ENCODE peak calls at places on chromosomes 5 and 9, in six cellular contexts. L, Y, Q, E, B and P are unnamed samples.

GRCh38 chr9:17021379-17021970 is 113.4 kb upstream of the CNTLN start:
- DNase-seq in L (no peak), Y (no peak), Q (no peak), E (no peak), B (no peak), P (no peak)

GRCh38 chr9:127018935-127019334 is 103.5 kb downstream of the ANGPTL2 start:
- DNase-seq in L (no peak), Y (no peak), Q (no peak), E (no peak), B (no peak), P (no peak)

GRCh38 chr9:131545003-131545785 is at the start of gene PRRT1B:
- DNase-seq in L (peak), Y (no peak), Q (peak), E (no peak), B (no peak), P (no peak)

GRCh38 chr9:136354592-136355085 is 8.9 kb downstream of the DNLZ start:
- DNase-seq in L (peak), Y (no peak), Q (no peak), E (no peak), B (peak), P (no peak)

GRCh38 chr5:120778491-120779293 is 314.6 kb downstream of the PRR16 start:
- DNase-seq in L (no peak), Y (no peak), Q (no peak), E (no peak), B (no peak), P (no peak)

GRCh38 chr5:179806250-179807045 is at the start of gene MGAT4B:
- DNase-seq in L (peak), Y (no peak), Q (peak), E (no peak), B (peak), P (no peak)

GRCh38 chr5:151657105-151657504 is 29.6 kb downstream of the SPARC start:
- DNase-seq in L (no peak), Y (no peak), Q (no peak), E (no peak), B (no peak), P (no peak)

GRCh38 chr5:172280937-172281336 is 2.6 kb downstream of the UBTD2 start:
- DNase-seq in L (no peak), Y (no peak), Q (no peak), E (no peak), B (no peak), P (no peak)

GRCh38 chr5:92372766-92373165 is 989.6 kb upstream of the ARRDC3 start:
- DNase-seq in L (no peak), Y (no peak), Q (no peak), E (no peak), B (no peak), P (no peak)

GRCh38 chr5:2155556-2155955 is 272.8 kb upstream of the IRX4 start:
- DNase-seq in L (no peak), Y (no peak), Q (no peak), E (no peak), B (no peak), P (no peak)

GRCh38 chr5:96601200-96601599 is 61.0 kb upstream of the CAST start:
- DNase-seq in L (no peak), Y (no peak), Q (no peak), E (no peak), B (no peak), P (no peak)

GRCh38 chr9:29212590-29213373 is 1639.5 kb upstream of the C9orf72 start:
- DNase-seq in L (peak), Y (no peak), Q (peak), E (no peak), B (no peak), P (no peak)

GRCh38 chr9:110659891-110660541 is 8.6 kb upstream of the MUSK start:
- DNase-seq in L (no peak), Y (no peak), Q (peak), E (no peak), B (no peak), P (no peak)

GRCh38 chr5:32315221-32316014 is 2.7 kb upstream of the MTMR12 start:
- DNase-seq in L (no peak), Y (no peak), Q (no peak), E (no peak), B (no peak), P (no peak)

GRCh38 chr5:52746539-52746938 is 41.2 kb upstream of the ITGA1 start:
- DNase-seq in L (no peak), Y (no peak), Q (no peak), E (no peak), B (no peak), P (no peak)

GRCh38 chr5:126961702-126962101 is 68.7 kb downstream of the MARCHF3 start:
- DNase-seq in L (no peak), Y (no peak), Q (no peak), E (no peak), B (no peak), P (no peak)

GRCh38 chr5:134148316-134148715 is 28.4 kb downstream of the SKP1 start:
- DNase-seq in L (no peak), Y (no peak), Q (no peak), E (no peak), B (no peak), P (no peak)

GRCh38 chr9:71243951-71244350 is 122.5 kb upstream of the TRPM3 start:
- DNase-seq in L (no peak), Y (no peak), Q (no peak), E (no peak), B (no peak), P (no peak)

GRCh38 chr9:109705515-109705914 is 74.5 kb upstream of the PALM2AKAP2 start:
- DNase-seq in L (peak), Y (peak), Q (no peak), E (no peak), B (no peak), P (no peak)

GRCh38 chr9:124209279-124209678 is 48.5 kb upstream of the NEK6 start:
- DNase-seq in L (no peak), Y (no peak), Q (no peak), E (no peak), B (peak), P (no peak)

GRCh38 chr5:76608833-76609232 is 14.4 kb downstream of the F2RL2 start:
- DNase-seq in L (peak), Y (peak), Q (no peak), E (no peak), B (no peak), P (no peak)

GRCh38 chr5:8615142-8615858 is 746.4 kb downstream of the MTRR start:
- DNase-seq in L (no peak), Y (no peak), Q (no peak), E (no peak), B (no peak), P (no peak)

GRCh38 chr5:178627259-178627598 is 379 bp upstream of the CLK4 start:
- DNase-seq in L (no peak), Y (no peak), Q (no peak), E (no peak), B (no peak), P (no peak)

GRCh38 chr5:178624626-178625546 is 2.0 kb downstream of the CLK4 start:
- DNase-seq in L (no peak), Y (no peak), Q (no peak), E (no peak), B (no peak), P (no peak)

GRCh38 chr5:178630475-178630930 is 3.7 kb upstream of the CLK4 start:
- DNase-seq in L (peak), Y (peak), Q (no peak), E (no peak), B (no peak), P (no peak)

GRCh38 chr5:178625679-178626483 is 969 bp downstream of the CLK4 start:
- DNase-seq in L (no peak), Y (no peak), Q (peak), E (no peak), B (no peak), P (peak)

GRCh38 chr5:178626484-178627258 is at the start of gene CLK4:
- DNase-seq in L (peak), Y (peak), Q (peak), E (peak), B (peak), P (peak)
- TF ChIP-seq REST in L (peak), Y (no peak), Q (peak), E (peak), B (peak), P (peak)

DNA sequence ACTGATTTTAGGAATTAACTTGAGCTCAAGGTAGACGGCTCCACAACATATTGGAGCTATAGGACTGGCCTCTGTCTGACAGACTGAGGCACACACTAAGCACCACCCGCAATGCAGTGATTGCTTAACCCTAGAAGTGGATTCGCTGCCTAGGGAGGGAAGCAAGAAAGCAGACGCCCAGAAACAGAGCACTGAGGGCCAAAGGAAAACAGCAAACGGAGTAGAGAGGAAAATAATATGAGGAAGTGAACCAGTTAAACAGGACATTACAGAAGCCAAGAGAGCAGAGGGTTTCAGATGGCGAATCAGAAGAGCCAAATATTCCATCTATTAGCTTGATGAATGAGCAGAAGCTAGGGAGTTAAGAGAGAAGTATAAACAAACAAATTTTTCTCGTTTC is 139.2 kb upstream of the LHFPL2 start:
- DNase-seq in L (no peak), Y (no peak), Q (no peak), E (no peak), B (no peak), P (no peak)
- TF ChIP-seq REST in L (no peak), Y (no peak), Q (no peak), E (no peak), B (no peak), P (no peak)

DNA sequence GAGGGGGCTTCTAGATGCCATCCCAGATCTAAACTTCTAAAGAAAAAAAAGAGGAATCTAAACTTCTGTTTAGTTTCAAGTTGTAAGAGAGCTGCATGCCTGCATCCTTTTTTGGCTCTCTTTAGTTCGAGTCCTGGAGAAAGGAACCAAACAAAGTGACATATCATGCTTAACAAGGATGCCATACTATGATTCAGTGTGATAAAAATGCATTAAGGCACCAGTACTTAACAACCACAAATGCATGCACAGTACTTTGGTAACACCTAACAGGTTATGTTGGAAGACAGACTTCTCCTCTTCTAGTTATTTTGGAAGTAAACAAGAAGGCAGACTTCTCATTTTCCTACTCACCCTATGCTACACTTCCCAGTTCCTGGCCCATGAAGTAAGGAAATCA is 27.3 kb downstream of the NME5 start:
- DNase-seq in L (no peak), Y (no peak), Q (no peak), E (no peak), B (no peak), P (no peak)
- TF ChIP-seq REST in L (no peak), Y (no peak), Q (no peak), E (no peak), B (no peak), P (no peak)

GRCh38 chr5:173575985-173576384 is 40.5 kb downstream of the BOD1 start:
- DNase-seq in L (no peak), Y (no peak), Q (no peak), E (no peak), B (no peak), P (no peak)

GRCh38 chr5:173573126-173573960 is 43.1 kb downstream of the BOD1 start:
- DNase-seq in L (peak), Y (peak), Q (peak), E (no peak), B (peak), P (peak)

GRCh38 chr5:173574983-173575382 is 41.5 kb downstream of the BOD1 start:
- DNase-seq in L (no peak), Y (no peak), Q (no peak), E (no peak), B (no peak), P (no peak)

GRCh38 chr5:173570321-173571090 is 45.9 kb downstream of the BOD1 start:
- DNase-seq in L (no peak), Y (no peak), Q (no peak), E (no peak), B (no peak), P (no peak)

DNA sequence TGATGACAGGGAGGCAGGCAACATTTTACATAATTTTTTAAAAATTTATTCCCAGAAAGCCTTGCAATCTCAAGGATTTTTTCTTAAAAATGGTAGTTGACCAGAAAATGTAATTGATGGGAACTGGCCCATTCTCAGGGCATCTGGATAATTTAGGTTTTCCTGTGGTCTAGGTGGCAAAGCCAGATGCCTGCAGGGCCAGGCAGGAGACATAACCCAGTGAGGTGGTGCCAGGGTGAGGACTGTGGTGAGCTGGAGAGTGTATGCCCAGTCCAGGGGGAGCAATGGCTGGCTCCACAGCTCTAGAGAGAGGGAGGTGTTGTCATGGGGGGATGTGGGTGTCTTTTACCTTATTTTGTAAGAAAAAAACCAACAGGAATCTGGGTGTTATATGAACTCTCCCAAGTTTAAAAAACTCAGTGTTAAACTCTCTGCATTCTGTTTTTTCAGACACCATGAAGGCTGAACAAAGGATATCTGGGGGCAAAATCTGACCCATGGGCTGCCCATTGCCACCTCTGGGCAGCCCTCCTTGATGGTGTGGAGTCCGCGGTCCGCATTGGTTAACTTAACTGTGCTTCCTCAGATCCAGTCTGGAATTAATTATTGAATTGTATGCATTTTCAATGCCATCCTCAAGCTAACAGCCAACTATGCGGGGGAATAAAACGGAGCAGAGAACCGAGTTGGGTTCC is 43.9 kb downstream of the BOD1 start:
- DNase-seq in L (no peak), Y (no peak), Q (peak), E (no peak), B (no peak), P (no peak)
- TF ChIP-seq REST in L (no peak), Y (no peak), Q (no peak), E (no peak), B (no peak), P (no peak)

GRCh38 chr9:125998837-125999503 is 251.8 kb downstream of the PBX3 start:
- DNase-seq in L (no peak), Y (no peak), Q (peak), E (no peak), B (no peak), P (no peak)
- TF ChIP-seq REST in L (no peak), Y (no peak), Q (no peak), E (no peak), B (no peak), P (no peak)